ENCODE peak calls at places on chromosomes 13 and 19, in ten cellular contexts. One of them, this sample, is unnamed.

GRCh38 chr19:12946092-12946845 is 607 bp downstream of the RAD23A start:
- DNase-seq in glutamatergic neuron: peak
- DNase-seq in H9: peak
- DNase-seq in Calu3: peak
- DNase-seq in testis: peak
- DNase-seq in foreskin fibroblast: peak
- DNase-seq in progenitor cell of endocrine pancreas: peak
- DNase-seq in astrocyte of the spinal cord: peak
- DNase-seq in neural progenitor cell: peak
- DNase-seq in transverse colon: peak
- DNase-seq in this sample: peak

GRCh38 chr13:34863360-34864135 is 78.5 kb upstream of the NBEA start:
- DNase-seq in H9: no peak
- DNase-seq in foreskin fibroblast: peak
- DNase-seq in glutamatergic neuron: no peak
- DNase-seq in astrocyte of the spinal cord: peak
- DNase-seq in testis: no peak
- DNase-seq in progenitor cell of endocrine pancreas: no peak
- DNase-seq in transverse colon: no peak
- DNase-seq in neural progenitor cell: no peak
- DNase-seq in Calu3: peak
- DNase-seq in this sample: no peak

GRCh38 chr19:18114483-18114882 is 16.9 kb downstream of the MAST3 start:
- DNase-seq in progenitor cell of endocrine pancreas: no peak
- DNase-seq in neural progenitor cell: no peak
- DNase-seq in transverse colon: no peak
- DNase-seq in glutamatergic neuron: no peak
- DNase-seq in H9: no peak
- DNase-seq in Calu3: no peak
- DNase-seq in testis: no peak
- DNase-seq in astrocyte of the spinal cord: no peak
- DNase-seq in foreskin fibroblast: no peak
- DNase-seq in this sample: no peak

GRCh38 chr13:64688893-64689677 is 2541.1 kb downstream of the PCDH9 start:
- DNase-seq in Calu3: no peak
- DNase-seq in foreskin fibroblast: peak
- DNase-seq in neural progenitor cell: no peak
- DNase-seq in transverse colon: no peak
- DNase-seq in testis: no peak
- DNase-seq in glutamatergic neuron: no peak
- DNase-seq in astrocyte of the spinal cord: peak
- DNase-seq in H9: no peak
- DNase-seq in progenitor cell of endocrine pancreas: no peak
- DNase-seq in this sample: no peak

GRCh38 chr19:18157465-18158063 is 4.6 kb downstream of the PIK3R2 start:
- DNase-seq in astrocyte of the spinal cord: no peak
- DNase-seq in neural progenitor cell: peak
- DNase-seq in Calu3: no peak
- DNase-seq in glutamatergic neuron: peak
- DNase-seq in foreskin fibroblast: no peak
- DNase-seq in transverse colon: no peak
- DNase-seq in H9: peak
- DNase-seq in progenitor cell of endocrine pancreas: no peak
- DNase-seq in testis: peak
- DNase-seq in this sample: peak

GRCh38 chr13:94515911-94516310 is 36.4 kb upstream of the DCT start:
- DNase-seq in foreskin fibroblast: no peak
- DNase-seq in glutamatergic neuron: no peak
- DNase-seq in H9: no peak
- DNase-seq in Calu3: no peak
- DNase-seq in neural progenitor cell: no peak
- DNase-seq in transverse colon: no peak
- DNase-seq in astrocyte of the spinal cord: no peak
- DNase-seq in progenitor cell of endocrine pancreas: no peak
- DNase-seq in testis: no peak
- DNase-seq in this sample: no peak

GRCh38 chr13:20389696-20390525 is 135.7 kb downstream of the CRYL1 start:
- DNase-seq in testis: no peak
- DNase-seq in neural progenitor cell: no peak
- DNase-seq in foreskin fibroblast: no peak
- DNase-seq in astrocyte of the spinal cord: peak
- DNase-seq in transverse colon: no peak
- DNase-seq in glutamatergic neuron: no peak
- DNase-seq in H9: no peak
- DNase-seq in Calu3: no peak
- DNase-seq in progenitor cell of endocrine pancreas: no peak
- DNase-seq in this sample: no peak

GRCh38 chr13:113856716-113857065 is 7.2 kb downstream of the GAS6 start:
- DNase-seq in foreskin fibroblast: peak
- DNase-seq in Calu3: no peak
- DNase-seq in progenitor cell of endocrine pancreas: no peak
- DNase-seq in glutamatergic neuron: no peak
- DNase-seq in astrocyte of the spinal cord: peak
- DNase-seq in transverse colon: peak
- DNase-seq in testis: peak
- DNase-seq in neural progenitor cell: no peak
- DNase-seq in H9: peak
- DNase-seq in this sample: no peak

GRCh38 chr19:435056-435706 is 25.7 kb downstream of the SHC2 start:
- DNase-seq in H9: no peak
- DNase-seq in foreskin fibroblast: no peak
- DNase-seq in neural progenitor cell: no peak
- DNase-seq in transverse colon: no peak
- DNase-seq in Calu3: no peak
- DNase-seq in testis: no peak
- DNase-seq in progenitor cell of endocrine pancreas: no peak
- DNase-seq in astrocyte of the spinal cord: no peak
- DNase-seq in glutamatergic neuron: no peak
- DNase-seq in this sample: no peak

GRCh38 chr19:438416-438958 is 22.3 kb downstream of the SHC2 start:
- DNase-seq in foreskin fibroblast: no peak
- DNase-seq in astrocyte of the spinal cord: no peak
- DNase-seq in neural progenitor cell: no peak
- DNase-seq in glutamatergic neuron: no peak
- DNase-seq in transverse colon: no peak
- DNase-seq in H9: no peak
- DNase-seq in testis: no peak
- DNase-seq in Calu3: no peak
- DNase-seq in progenitor cell of endocrine pancreas: no peak
- DNase-seq in this sample: no peak

GRCh38 chr19:435707-436412 is 25.0 kb downstream of the SHC2 start:
- DNase-seq in Calu3: no peak
- DNase-seq in neural progenitor cell: no peak
- DNase-seq in progenitor cell of endocrine pancreas: no peak
- DNase-seq in glutamatergic neuron: peak
- DNase-seq in foreskin fibroblast: no peak
- DNase-seq in testis: no peak
- DNase-seq in transverse colon: no peak
- DNase-seq in H9: no peak
- DNase-seq in astrocyte of the spinal cord: no peak
- DNase-seq in this sample: peak

GRCh38 chr19:437027-437426 is 23.8 kb downstream of the SHC2 start:
- DNase-seq in foreskin fibroblast: no peak
- DNase-seq in neural progenitor cell: no peak
- DNase-seq in Calu3: no peak
- DNase-seq in astrocyte of the spinal cord: no peak
- DNase-seq in transverse colon: no peak
- DNase-seq in glutamatergic neuron: no peak
- DNase-seq in testis: no peak
- DNase-seq in progenitor cell of endocrine pancreas: no peak
- DNase-seq in H9: no peak
- DNase-seq in this sample: no peak

GRCh38 chr19:436413-436950 is 24.4 kb downstream of the SHC2 start:
- DNase-seq in foreskin fibroblast: no peak
- DNase-seq in transverse colon: no peak
- DNase-seq in astrocyte of the spinal cord: no peak
- DNase-seq in H9: no peak
- DNase-seq in Calu3: no peak
- DNase-seq in progenitor cell of endocrine pancreas: no peak
- DNase-seq in testis: no peak
- DNase-seq in neural progenitor cell: no peak
- DNase-seq in glutamatergic neuron: no peak
- DNase-seq in this sample: no peak
- TF ChIP-seq CTCF in foreskin fibroblast: no peak
- TF ChIP-seq CTCF in transverse colon: no peak
- TF ChIP-seq CTCF in astrocyte of the spinal cord: no peak
- TF ChIP-seq CTCF in H9: no peak
- TF ChIP-seq CTCF in Calu3: no peak
- TF ChIP-seq CTCF in progenitor cell of endocrine pancreas: no peak
- TF ChIP-seq CTCF in testis: no peak
- TF ChIP-seq CTCF in neural progenitor cell: no peak
- TF ChIP-seq CTCF in glutamatergic neuron: no peak
- TF ChIP-seq CTCF in this sample: no peak

DNA sequence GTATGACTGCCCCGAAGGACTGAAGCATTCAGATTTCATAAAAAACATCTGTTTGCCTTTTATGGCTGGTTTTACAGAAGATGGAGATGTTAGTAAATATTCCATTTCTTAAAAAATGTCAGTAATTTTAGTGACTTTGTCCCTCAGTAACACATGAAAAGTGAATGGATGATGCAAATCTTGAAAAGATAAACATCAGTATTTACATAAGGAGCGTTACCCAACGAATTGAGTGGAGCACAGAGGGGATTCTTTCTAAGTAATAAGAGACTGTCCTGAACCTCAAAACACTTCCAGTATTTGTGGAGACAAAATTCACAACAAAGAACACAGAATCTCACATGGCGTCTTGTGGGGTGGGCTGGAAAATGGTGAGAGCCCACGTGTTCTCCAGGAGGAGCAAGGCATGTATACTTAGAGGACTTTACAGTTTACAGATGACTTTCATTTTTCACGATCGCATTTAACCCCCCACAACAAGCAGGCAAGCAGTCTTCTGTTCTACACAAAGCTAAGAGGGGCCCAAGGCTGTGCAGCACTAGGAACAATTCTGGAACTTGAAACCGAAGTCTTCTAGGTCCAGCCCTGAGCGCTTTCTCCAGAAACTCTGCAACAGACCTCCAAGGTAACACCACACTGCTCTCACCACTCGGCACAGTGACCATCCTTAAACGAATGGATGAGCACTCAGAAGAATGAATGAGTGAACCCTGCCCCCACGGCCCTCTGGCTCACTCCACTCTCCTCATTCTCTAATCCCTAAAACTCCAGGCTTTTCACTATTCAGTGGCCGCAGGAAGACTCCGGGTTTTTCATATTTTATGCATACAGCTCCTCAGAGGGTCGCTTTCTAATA is 709.8 kb downstream of the UQCRFS1 start:
- DNase-seq in progenitor cell of endocrine pancreas: no peak
- DNase-seq in glutamatergic neuron: no peak
- DNase-seq in astrocyte of the spinal cord: no peak
- DNase-seq in H9: no peak
- DNase-seq in Calu3: no peak
- DNase-seq in foreskin fibroblast: no peak
- DNase-seq in neural progenitor cell: no peak
- DNase-seq in transverse colon: no peak
- DNase-seq in testis: no peak
- DNase-seq in this sample: no peak
- TF ChIP-seq CTCF in progenitor cell of endocrine pancreas: no peak
- TF ChIP-seq CTCF in glutamatergic neuron: no peak
- TF ChIP-seq CTCF in astrocyte of the spinal cord: no peak
- TF ChIP-seq CTCF in H9: no peak
- TF ChIP-seq CTCF in Calu3: no peak
- TF ChIP-seq CTCF in foreskin fibroblast: no peak
- TF ChIP-seq CTCF in neural progenitor cell: no peak
- TF ChIP-seq CTCF in transverse colon: no peak
- TF ChIP-seq CTCF in testis: no peak
- TF ChIP-seq CTCF in this sample: no peak

DNA sequence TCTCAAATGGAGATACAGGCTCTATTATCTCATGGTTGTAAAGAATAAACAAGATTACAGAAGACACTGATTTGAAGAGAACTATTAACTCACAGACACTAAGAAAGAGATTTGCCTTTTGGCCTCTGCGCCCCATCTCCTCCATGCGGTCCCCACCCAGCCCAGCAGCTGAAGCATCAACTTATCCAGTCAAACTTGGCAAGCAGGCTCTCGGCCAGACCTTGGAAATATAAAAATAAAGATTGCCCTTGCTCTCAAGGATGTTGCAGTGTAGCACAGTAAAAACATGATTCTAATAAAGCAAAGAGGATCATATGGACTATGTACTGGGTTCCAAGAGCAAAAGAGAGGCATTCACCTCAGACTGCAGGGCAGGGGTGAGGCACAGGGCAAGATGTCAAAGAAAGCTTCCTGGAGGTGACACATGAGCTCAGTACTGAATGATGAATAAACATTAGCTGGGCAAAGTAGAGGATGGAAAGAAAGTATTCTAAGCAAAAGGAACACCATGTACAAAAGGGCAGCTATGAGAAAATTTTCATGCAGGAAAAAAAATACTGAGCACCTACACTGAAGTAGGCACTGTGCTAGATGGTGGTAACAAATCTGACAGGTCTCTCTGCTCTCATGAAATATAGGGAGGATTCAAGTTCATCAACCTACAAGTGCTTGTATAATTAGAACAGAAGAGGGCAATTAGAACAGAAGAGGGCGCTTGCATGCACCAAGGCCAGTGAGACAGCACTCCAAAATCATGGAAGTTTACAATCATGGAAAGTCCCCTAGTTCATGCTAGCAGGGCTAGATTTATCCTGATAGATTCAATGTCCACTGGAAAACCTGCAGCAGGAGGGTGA is 85.0 kb downstream of the SACS start:
- DNase-seq in astrocyte of the spinal cord: no peak
- DNase-seq in transverse colon: no peak
- DNase-seq in progenitor cell of endocrine pancreas: no peak
- DNase-seq in Calu3: no peak
- DNase-seq in glutamatergic neuron: no peak
- DNase-seq in H9: no peak
- DNase-seq in testis: no peak
- DNase-seq in foreskin fibroblast: peak
- DNase-seq in neural progenitor cell: no peak
- DNase-seq in this sample: no peak
- TF ChIP-seq CTCF in astrocyte of the spinal cord: no peak
- TF ChIP-seq CTCF in transverse colon: no peak
- TF ChIP-seq CTCF in progenitor cell of endocrine pancreas: no peak
- TF ChIP-seq CTCF in Calu3: no peak
- TF ChIP-seq CTCF in glutamatergic neuron: no peak
- TF ChIP-seq CTCF in H9: peak
- TF ChIP-seq CTCF in testis: no peak
- TF ChIP-seq CTCF in foreskin fibroblast: no peak
- TF ChIP-seq CTCF in neural progenitor cell: peak
- TF ChIP-seq CTCF in this sample: no peak

DNA sequence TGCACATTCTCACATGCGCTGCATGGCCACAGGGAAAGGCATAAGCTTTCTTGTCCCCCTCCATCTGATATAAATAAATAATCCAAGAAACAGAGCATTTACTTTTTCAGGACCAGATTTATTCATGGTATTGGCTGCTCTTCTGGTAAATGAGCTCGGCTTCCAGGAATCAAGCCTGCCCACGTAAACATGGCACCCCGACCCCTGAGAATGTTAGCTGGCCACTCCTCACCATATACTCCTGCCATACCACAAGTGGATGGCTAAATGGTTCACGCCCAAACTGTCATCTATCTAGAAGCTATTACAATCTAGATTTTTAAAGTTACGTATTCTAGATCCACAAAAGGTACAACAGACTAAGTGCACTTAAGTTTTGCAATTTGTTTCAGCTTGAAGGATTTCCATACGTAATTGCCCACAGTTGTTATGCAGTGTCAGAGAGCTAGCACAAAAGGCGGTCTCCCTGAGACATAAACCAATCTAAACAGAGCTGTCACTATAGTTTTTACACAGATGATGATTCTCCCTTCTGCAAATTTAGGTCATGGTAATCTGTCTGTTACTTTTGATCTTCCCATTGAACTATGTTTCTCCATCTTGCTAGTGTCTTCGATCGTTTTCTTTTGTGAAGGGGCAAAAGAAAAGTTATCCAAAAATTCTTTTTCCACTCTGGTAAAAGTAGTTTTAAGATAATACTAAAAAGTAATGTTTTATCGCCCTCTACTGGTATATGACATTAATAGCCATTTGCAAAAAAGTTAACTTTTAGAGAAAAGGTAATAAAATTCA is 16.2 kb upstream of the FOXO1 start:
- DNase-seq in H9: no peak
- DNase-seq in astrocyte of the spinal cord: peak
- DNase-seq in Calu3: no peak
- DNase-seq in neural progenitor cell: peak
- DNase-seq in glutamatergic neuron: no peak
- DNase-seq in progenitor cell of endocrine pancreas: no peak
- DNase-seq in foreskin fibroblast: no peak
- DNase-seq in testis: no peak
- DNase-seq in transverse colon: no peak
- DNase-seq in this sample: no peak
- TF ChIP-seq CTCF in H9: peak
- TF ChIP-seq CTCF in astrocyte of the spinal cord: peak
- TF ChIP-seq CTCF in Calu3: peak
- TF ChIP-seq CTCF in neural progenitor cell: peak
- TF ChIP-seq CTCF in glutamatergic neuron: peak
- TF ChIP-seq CTCF in progenitor cell of endocrine pancreas: peak
- TF ChIP-seq CTCF in foreskin fibroblast: peak
- TF ChIP-seq CTCF in testis: no peak
- TF ChIP-seq CTCF in transverse colon: peak
- TF ChIP-seq CTCF in this sample: no peak

This sample was measured in WERI-Rb-1.